ENCODE peak calls at places on chromosomes 13 and 19, in eight cellular contexts. I is brain microvascular endothelial cell, X is neural crest cell, T is body of pancreas, S is ovary, A is thoracic aorta, L is osteoblast, N is transverse colon. U is an unnamed sample.

GRCh38 chr19:11506101-11506555 is 489 bp upstream of the ZNF653 start:
- DNase-seq in I (no peak), X (no peak), T (no peak), S (no peak), A (no peak), L (no peak), N (no peak), U (no peak)

GRCh38 chr19:10334340-10335148 is 1.2 kb upstream of the RAVER1 start:
- DNase-seq in I (peak), X (peak), T (peak), S (peak), A (peak), L (peak), N (peak), U (peak)

GRCh38 chr13:108020027-108020426 is 195.3 kb downstream of the LIG4 start:
- DNase-seq in I (no peak), X (no peak), T (no peak), S (no peak), A (no peak), L (no peak), N (no peak), U (no peak)

GRCh38 chr19:10543420-10544241 is at the start of gene ATG4D:
- DNase-seq in I (peak), X (peak), T (peak), S (peak), A (no peak), L (peak), N (peak), U (peak)

GRCh38 chr13:37446503-37446902 is 152.1 kb downstream of the POSTN start:
- DNase-seq in I (peak), X (no peak), T (no peak), S (no peak), A (no peak), L (peak), N (no peak), U (no peak)

GRCh38 chr19:7658219-7658686 is 10.6 kb upstream of the RETN start:
- DNase-seq in I (no peak), X (no peak), T (no peak), S (no peak), A (no peak), L (peak), N (peak), U (no peak)

GRCh38 chr19:17743874-17744273 is 7.4 kb upstream of the FCHO1 start:
- DNase-seq in I (peak), X (no peak), T (no peak), S (no peak), A (no peak), L (peak), N (no peak), U (no peak)

GRCh38 chr19:1132625-1133383 is 29.0 kb downstream of the GPX4 start:
- DNase-seq in I (no peak), X (no peak), T (no peak), S (peak), A (no peak), L (peak), N (peak), U (no peak)

GRCh38 chr19:35299523-35300339 is 7.8 kb downstream of the MAG start:
- DNase-seq in I (no peak), X (no peak), T (no peak), S (no peak), A (no peak), L (peak), N (no peak), U (no peak)

GRCh38 chr13:45016792-45017425 is 27.6 kb downstream of the GPALPP1 start:
- DNase-seq in I (no peak), X (no peak), T (no peak), S (no peak), A (no peak), L (no peak), N (no peak), U (no peak)

GRCh38 chr19:14525729-14526128 is 3.7 kb upstream of the TECR start:
- DNase-seq in I (no peak), X (no peak), T (no peak), S (no peak), A (no peak), L (no peak), N (no peak), U (no peak)

GRCh38 chr13:24984134-24984533 is 111.8 kb upstream of the PABPC3 start:
- DNase-seq in I (no peak), X (no peak), T (no peak), S (no peak), A (no peak), L (no peak), N (no peak), U (no peak)

GRCh38 chr13:102773441-102774209 is at the start of gene TEX30:
- DNase-seq in I (peak), X (peak), T (peak), S (peak), A (peak), L (peak), N (peak), U (peak)

GRCh38 chr19:47891923-47892666 is 6.0 kb upstream of the SULT2A1 start:
- DNase-seq in I (peak), X (no peak), T (no peak), S (no peak), A (no peak), L (peak), N (no peak), U (no peak)

GRCh38 chr19:14616310-14616870 is 33.5 kb downstream of the CLEC17A start:
- DNase-seq in I (no peak), X (no peak), T (no peak), S (no peak), A (no peak), L (no peak), N (no peak), U (no peak)

GRCh38 chr13:24713022-24713421 is 32.8 kb downstream of the ATP12A start:
- DNase-seq in I (no peak), X (no peak), T (no peak), S (no peak), A (no peak), L (no peak), N (no peak), U (no peak)

U was measured in NCI-H2081.